ENCODE peak calls at places on chromosomes 13 and 19, in four cellular contexts. U is Panc1, R is GM23338, K is K562. S is an unnamed sample.
A peak's percentile ranks its signal among the peaks of the same experiment; 100 is the strongest.

GRCh38 chr13:109604894-109605293 is 181.5 kb downstream of the IRS2 start:
- ATAC-seq in U (no peak), R (no peak), K (no peak), S (no peak)

GRCh38 chr13:27140060-27140459 is 31.6 kb downstream of the USP12 start:
- ATAC-seq in U (no peak), R (no peak), K (no peak), S (no peak)

GRCh38 chr19:17296976-17297375 is 6.2 kb downstream of the ABHD8 start:
- ATAC-seq in U (no peak), R (no peak), K (no peak), S (no peak)

GRCh38 chr19:55447421-55448174 is 4.5 kb upstream of the SHISA7 start:
- ATAC-seq in U (peak; percentile 82), R (peak; percentile 3), K (peak; percentile 72), S (no peak)

GRCh38 chr13:46615888-46616531 is 63.0 kb downstream of the LRCH1 start:
- ATAC-seq in U (no peak), R (no peak), K (no peak), S (no peak)

GRCh38 chr13:85520445-85520844 is 278.8 kb downstream of the SLITRK6 start:
- ATAC-seq in U (no peak), R (no peak), K (no peak), S (peak; percentile 77)

GRCh38 chr13:48629282-48629681 is 24.4 kb upstream of the CYSLTR2 start:
- ATAC-seq in U (no peak), R (no peak), K (no peak), S (no peak)

GRCh38 chr19:38194061-38194701 is 29.8 kb downstream of the DPF1 start:
- ATAC-seq in U (peak; percentile 49), R (no peak), K (no peak), S (no peak)

GRCh38 chr19:900302-901111 is 7.2 kb downstream of the RNU6-9 start:
- ATAC-seq in U (peak; percentile 83), R (peak; percentile 66), K (peak; percentile 84), S (no peak)

GRCh38 chr13:114219406-114219805 is 15.3 kb upstream of the CDC16 start:
- ATAC-seq in U (no peak), R (no peak), K (no peak), S (no peak)

GRCh38 chr13:29369060-29369743 is 226.3 kb downstream of the SLC7A1 start:
- ATAC-seq in U (peak; percentile 72), R (peak; percentile 85), K (no peak), S (peak; percentile 41)

GRCh38 chr13:40483601-40484000 is 182.8 kb downstream of the FOXO1 start:
- ATAC-seq in U (no peak), R (no peak), K (no peak), S (no peak)

GRCh38 chr19:5891938-5892771 is 11.4 kb downstream of the NDUFA11 start:
- ATAC-seq in U (peak; percentile 71), R (peak; percentile 66), K (peak; percentile 74), S (peak; percentile 68)

GRCh38 chr13:37014609-37015008 is 14.0 kb downstream of the EXOSC8 start:
- ATAC-seq in U (no peak), R (no peak), K (no peak), S (no peak)

GRCh38 chr19:35843676-35844481 is 8.4 kb downstream of the NPHS1 start:
- ATAC-seq in U (no peak), R (peak; percentile 80), K (peak; percentile 84), S (no peak)

GRCh38 chr13:47904239-47904638 is 96.8 kb downstream of the SUCLA2 start:
- ATAC-seq in U (peak; percentile 70), R (no peak), K (peak; percentile 73), S (no peak)

GRCh38 chr19:49875801-49876421 is 1.2 kb downstream of the AKT1S1 start:
- ATAC-seq in U (peak; percentile 34), R (peak; percentile 35), K (peak; percentile 33), S (no peak)

GRCh38 chr13:77139311-77139710 is 112.4 kb upstream of the FBXL3 start:
- ATAC-seq in U (no peak), R (no peak), K (no peak), S (no peak)

GRCh38 chr19:40084948-40085347 is 5.8 kb downstream of the ZNF780A start:
- ATAC-seq in U (peak; percentile 47), R (peak; percentile 46), K (peak; percentile 86), S (no peak)

GRCh38 chr19:55766466-55766865 is 2.5 kb upstream of the RFPL4AL1 start:
- ATAC-seq in U (no peak), R (no peak), K (no peak), S (no peak)

DNA sequence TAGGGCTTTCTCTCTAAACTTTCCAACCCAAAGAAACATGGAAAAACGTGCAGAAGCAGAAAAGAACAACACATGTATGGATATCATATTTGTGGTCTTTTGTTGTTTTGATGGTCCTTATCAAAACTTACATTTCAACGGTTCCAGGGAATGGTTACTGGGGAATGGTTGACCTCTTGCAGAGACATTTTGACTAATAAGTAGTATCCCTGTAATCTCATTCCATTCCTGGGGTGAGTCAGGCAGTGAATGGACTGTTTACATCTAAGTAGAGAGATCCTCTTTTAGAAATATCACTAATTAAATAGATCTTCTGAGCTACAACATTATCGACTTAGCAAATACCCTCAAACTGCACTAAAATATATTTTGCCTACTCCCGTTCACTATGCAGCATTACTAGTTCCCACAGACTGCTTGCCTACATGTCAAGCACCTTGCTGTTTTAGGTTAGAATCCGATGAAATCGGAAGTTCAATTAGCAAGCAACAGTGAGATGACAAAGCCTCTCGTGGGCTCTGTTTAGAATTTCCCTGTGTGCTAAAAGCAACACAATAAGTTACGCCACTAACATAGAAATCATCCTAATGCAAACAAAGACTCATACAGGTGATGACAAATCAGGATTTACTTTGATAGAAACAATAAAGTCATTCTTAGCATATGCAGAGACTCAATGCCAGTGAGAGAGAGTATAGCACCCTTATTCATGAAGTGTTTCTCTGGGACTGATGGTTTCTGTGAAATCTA is 797.7 kb upstream of the ARGLU1 start:
- ATAC-seq in U (no peak), R (no peak), K (no peak), S (no peak)
- TF ChIP-seq POLR2AphosphoS5 in U (no peak), R (no peak), K (no peak), S (no peak)

DNA sequence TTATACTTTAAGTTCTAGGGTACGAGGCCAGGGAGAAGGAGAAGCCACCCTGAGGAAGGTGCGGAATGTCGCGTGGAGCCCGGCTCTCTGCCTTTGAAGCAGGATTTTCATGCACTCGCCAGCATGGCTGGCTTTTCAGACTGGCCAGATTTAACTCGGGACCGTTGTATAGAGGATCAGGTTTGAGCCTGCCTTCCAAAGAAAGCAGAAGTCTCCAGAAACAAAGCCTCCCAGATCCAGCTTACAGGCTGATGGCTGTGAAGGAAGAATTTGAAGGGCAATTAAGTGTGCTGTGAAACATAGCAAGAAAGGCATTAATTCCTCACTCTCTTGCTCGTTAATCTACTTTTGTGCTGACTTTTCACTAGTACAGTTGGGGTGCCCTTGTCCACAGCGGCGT is 140.2 kb downstream of the SOX1 start:
- ATAC-seq in U (no peak), R (peak; percentile 12), K (no peak), S (no peak)
- TF ChIP-seq POLR2AphosphoS5 in U (no peak), R (no peak), K (no peak), S (no peak)

GRCh38 chr19:13342672-13343071 is 163.6 kb downstream of the CACNA1A start:
- ATAC-seq in U (no peak), R (no peak), K (no peak), S (no peak)

GRCh38 chr19:13339869-13340268 is 166.4 kb downstream of the CACNA1A start:
- ATAC-seq in U (no peak), R (peak; percentile 54), K (no peak), S (no peak)

GRCh38 chr19:13347351-13347750 is 158.9 kb downstream of the CACNA1A start:
- ATAC-seq in U (no peak), R (no peak), K (no peak), S (no peak)

GRCh38 chr19:13343514-13343913 is 162.8 kb downstream of the CACNA1A start:
- ATAC-seq in U (no peak), R (no peak), K (no peak), S (no peak)
- TF ChIP-seq POLR2AphosphoS5 in U (no peak), R (no peak), K (no peak), S (no peak)

DNA sequence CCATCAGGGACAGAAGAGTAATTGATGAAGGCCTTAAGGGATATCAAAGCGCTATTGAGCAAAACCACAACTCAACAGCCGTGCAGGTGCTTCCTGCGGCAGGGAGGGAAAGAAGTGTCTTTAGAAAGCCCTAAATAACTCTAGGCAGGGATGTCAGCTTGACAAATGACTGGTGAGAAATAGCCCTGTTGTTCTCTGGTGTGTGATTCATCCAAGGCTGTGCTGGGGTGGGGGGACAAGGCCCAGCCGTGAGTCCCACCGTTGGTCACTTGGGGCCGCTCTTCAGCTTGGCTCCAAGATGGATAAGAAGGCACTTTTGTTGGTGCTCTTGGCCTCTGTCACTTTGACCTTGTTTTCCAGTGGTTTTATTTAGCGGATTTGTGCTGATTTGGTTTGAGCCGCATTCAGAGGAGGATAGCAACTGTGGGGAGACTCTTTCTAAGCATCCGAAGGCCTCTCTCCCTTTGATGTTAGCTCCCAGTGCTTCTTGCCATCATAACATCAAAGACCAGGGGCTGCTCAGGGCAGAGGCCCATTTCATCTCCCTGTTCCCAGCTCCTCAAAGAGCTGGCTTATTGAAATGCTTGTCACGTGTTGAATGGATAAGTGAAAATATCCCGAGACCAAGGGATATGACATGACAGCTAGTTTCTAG is 130.3 kb upstream of the SERP2 start:
- ATAC-seq in U (no peak), R (peak; percentile 99), K (peak; percentile 99), S (peak; percentile 40)
- TF ChIP-seq POLR2AphosphoS5 in U (no peak), R (no peak), K (no peak), S (no peak)

GRCh38 chr19:3693030-3693925 is 7.0 kb downstream of the PIP5K1C start:
- ATAC-seq in U (no peak), R (no peak), K (no peak), S (peak; percentile 26)

GRCh38 chr19:3691372-3691716 is 8.9 kb downstream of the PIP5K1C start:
- ATAC-seq in U (no peak), R (no peak), K (no peak), S (no peak)

GRCh38 chr19:3692141-3693029 is 7.9 kb downstream of the PIP5K1C start:
- ATAC-seq in U (no peak), R (peak; percentile 28), K (peak; percentile 86), S (peak; percentile 39)

GRCh38 chr19:3691726-3692125 is 8.5 kb downstream of the PIP5K1C start:
- ATAC-seq in U (no peak), R (no peak), K (no peak), S (no peak)

GRCh38 chr19:3690551-3691371 is 9.5 kb downstream of the PIP5K1C start:
- ATAC-seq in U (no peak), R (no peak), K (no peak), S (no peak)
- TF ChIP-seq POLR2AphosphoS5 in U (no peak), R (no peak), K (no peak), S (no peak)

DNA sequence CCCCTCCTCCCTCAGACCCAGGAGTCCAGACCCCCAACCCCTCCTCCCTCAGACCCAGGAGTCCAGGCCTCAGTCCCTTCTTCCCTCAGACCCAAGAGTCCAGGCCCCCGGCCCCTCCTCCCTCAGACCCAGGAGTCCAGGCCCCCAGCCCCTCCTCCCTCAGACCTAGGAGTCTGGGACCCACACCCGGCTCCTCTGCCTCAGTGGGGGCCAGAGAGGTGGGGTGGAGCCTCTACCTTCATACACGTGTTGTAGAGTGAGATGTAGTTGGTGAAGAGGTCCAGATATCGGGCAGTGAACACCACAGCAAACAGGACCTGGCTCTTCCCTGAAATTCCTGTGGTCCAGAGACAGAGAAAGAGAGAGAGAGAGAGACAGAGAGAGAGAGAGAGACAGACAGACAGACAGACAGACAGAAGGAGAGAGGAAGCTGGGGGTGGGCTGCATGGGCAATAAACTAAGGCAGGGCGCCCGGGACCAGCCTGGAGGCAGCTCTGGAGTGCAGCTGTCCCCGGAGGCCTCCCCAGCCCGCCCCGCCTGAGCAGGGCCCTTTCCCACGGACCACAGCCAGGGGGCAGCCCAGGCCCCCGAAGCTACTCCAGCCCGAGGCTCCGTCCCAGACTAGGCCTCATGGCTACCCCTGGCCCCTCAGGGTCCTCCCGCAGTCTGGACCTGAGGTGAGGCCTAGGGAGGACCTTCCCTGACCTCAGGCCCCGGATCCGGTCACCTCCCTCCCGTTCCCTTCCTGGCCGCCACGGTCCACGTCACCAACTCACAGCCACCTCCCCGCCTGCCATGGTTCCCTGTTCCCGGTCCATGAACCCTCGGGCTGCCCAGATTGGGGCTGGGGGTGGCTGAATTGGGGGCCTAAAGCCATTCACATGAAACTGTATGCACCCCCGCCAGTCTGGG is 907 bp downstream of the KDELR1 start:
- ATAC-seq in U (peak; percentile 61), R (peak; percentile 73), K (peak; percentile 90), S (peak; percentile 81)
- TF ChIP-seq POLR2AphosphoS5 in U (no peak), R (no peak), K (peak; percentile 18), S (peak; percentile 24)